ENCODE peak calls at places on chromosome 3, in six cellular contexts. One of them, this sample, is unnamed.
A peak's percentile ranks its signal among the peaks of the same experiment; 100 is the strongest.

GRCh38 chr3:149401215-149401925 is 23.9 kb upstream of the TM4SF1 start:
- DNase-seq in Right ventricle myocardium superior: no peak
- DNase-seq in NCI-H1694: no peak
- DNase-seq in heart right ventricle: no peak
- DNase-seq in GM04504: no peak
- DNase-seq in B cell: no peak
- DNase-seq in this sample: peak; percentile 59

GRCh38 chr3:87026246-87026645 is 35.3 kb upstream of the VGLL3 start:
- DNase-seq in Right ventricle myocardium superior: no peak
- DNase-seq in NCI-H1694: no peak
- DNase-seq in heart right ventricle: no peak
- DNase-seq in GM04504: no peak
- DNase-seq in B cell: no peak
- DNase-seq in this sample: no peak

GRCh38 chr3:13571264-13571663 is 22.3 kb downstream of the FBLN2 start:
- DNase-seq in Right ventricle myocardium superior: no peak
- DNase-seq in NCI-H1694: no peak
- DNase-seq in heart right ventricle: no peak
- DNase-seq in GM04504: no peak
- DNase-seq in B cell: no peak
- DNase-seq in this sample: peak; percentile 81

GRCh38 chr3:27521179-27521871 is 37.1 kb upstream of the SLC4A7 start:
- DNase-seq in Right ventricle myocardium superior: no peak
- DNase-seq in NCI-H1694: no peak
- DNase-seq in heart right ventricle: no peak
- DNase-seq in GM04504: peak; percentile 90
- DNase-seq in B cell: no peak
- DNase-seq in this sample: peak; percentile 76

GRCh38 chr3:150341893-150342292 is 66.2 kb upstream of the TSC22D2 start:
- DNase-seq in Right ventricle myocardium superior: no peak
- DNase-seq in NCI-H1694: no peak
- DNase-seq in heart right ventricle: no peak
- DNase-seq in GM04504: no peak
- DNase-seq in B cell: no peak
- DNase-seq in this sample: no peak

GRCh38 chr3:160755776-160756304 is at the start of gene PPM1L:
- DNase-seq in Right ventricle myocardium superior: peak; percentile 79
- DNase-seq in NCI-H1694: no peak
- DNase-seq in heart right ventricle: peak; percentile 74
- DNase-seq in GM04504: peak; percentile 3
- DNase-seq in B cell: peak; percentile 68
- DNase-seq in this sample: peak; percentile 74

GRCh38 chr3:30084304-30084703 is 522.1 kb upstream of the TGFBR2 start:
- DNase-seq in Right ventricle myocardium superior: no peak
- DNase-seq in NCI-H1694: no peak
- DNase-seq in heart right ventricle: no peak
- DNase-seq in GM04504: no peak
- DNase-seq in B cell: no peak
- DNase-seq in this sample: no peak

GRCh38 chr3:196740476-196741400 is 1.1 kb downstream of the PAK2 start:
- DNase-seq in Right ventricle myocardium superior: no peak
- DNase-seq in NCI-H1694: peak; percentile 25
- DNase-seq in heart right ventricle: no peak
- DNase-seq in GM04504: peak; percentile 19
- DNase-seq in B cell: no peak
- DNase-seq in this sample: no peak

GRCh38 chr3:125512135-125512920 is 7.7 kb downstream of the SNX4 start:
- DNase-seq in Right ventricle myocardium superior: no peak
- DNase-seq in NCI-H1694: peak; percentile 92
- DNase-seq in heart right ventricle: no peak
- DNase-seq in GM04504: no peak
- DNase-seq in B cell: no peak
- DNase-seq in this sample: peak; percentile 32

GRCh38 chr3:9700536-9700935 is 3.1 kb upstream of the CPNE9 start:
- DNase-seq in Right ventricle myocardium superior: no peak
- DNase-seq in NCI-H1694: no peak
- DNase-seq in heart right ventricle: no peak
- DNase-seq in GM04504: no peak
- DNase-seq in B cell: no peak
- DNase-seq in this sample: no peak

GRCh38 chr3:151404316-151404715 is 19.8 kb upstream of the P2RY12 start:
- DNase-seq in Right ventricle myocardium superior: no peak
- DNase-seq in NCI-H1694: no peak
- DNase-seq in heart right ventricle: no peak
- DNase-seq in GM04504: peak; percentile 51
- DNase-seq in B cell: no peak
- DNase-seq in this sample: no peak

GRCh38 chr3:152222327-152222726 is 46.4 kb upstream of the MBNL1 start:
- DNase-seq in Right ventricle myocardium superior: no peak
- DNase-seq in NCI-H1694: no peak
- DNase-seq in heart right ventricle: no peak
- DNase-seq in GM04504: peak; percentile 47
- DNase-seq in B cell: no peak
- DNase-seq in this sample: peak; percentile 91

GRCh38 chr3:148727242-148727641 is 29.5 kb downstream of the AGTR1 start:
- DNase-seq in Right ventricle myocardium superior: no peak
- DNase-seq in NCI-H1694: no peak
- DNase-seq in heart right ventricle: no peak
- DNase-seq in GM04504: no peak
- DNase-seq in B cell: no peak
- DNase-seq in this sample: no peak